ENCODE peak calls at places on chromosomes 2 and 18, in ten cellular contexts. D is A549, H is kidney, W is heart left ventricle, N is suprapubic skin, K is esophagus squamous epithelium, V is adrenal gland, O is GM23338, M is sigmoid colon, U is HepG2. L is an unnamed sample.

GRCh38 chr2:85678384-85678783 is 10.4 kb upstream of the SFTPB start:
- DNase-seq in N (no peak), K (no peak), U (no peak), V (no peak), M (peak; percentile 44), O (no peak), W (no peak), H (no peak), D (no peak), L (no peak)

GRCh38 chr2:175698076-175698475 is 304.0 kb downstream of the LNPK start:
- DNase-seq in H (no peak), W (no peak), M (no peak), D (no peak), U (no peak), O (no peak), K (no peak), V (no peak), N (no peak), L (no peak)

GRCh38 chr2:85871494-85872164 is 17.2 kb downstream of the ST3GAL5 start:
- DNase-seq in U (no peak), M (no peak), H (no peak), V (no peak), D (no peak), O (no peak), W (no peak), N (no peak), K (no peak), L (no peak)

GRCh38 chr2:121486191-121486590 is 44.5 kb upstream of the RNU4ATAC start:
- DNase-seq in M (no peak), H (no peak), O (no peak), N (no peak), W (no peak), U (no peak), V (no peak), D (no peak), K (no peak), L (no peak)

GRCh38 chr2:25822190-25823117 is 55.8 kb downstream of the ASXL2 start:
- DNase-seq in N (no peak), K (no peak), W (peak; percentile 30), M (peak; percentile 63), H (peak; percentile 80), D (peak; percentile 30), U (no peak), O (peak; percentile 72), V (peak; percentile 50), L (peak; percentile 47)

GRCh38 chr2:147026664-147027278 is 818.1 kb upstream of the ACVR2A start:
- DNase-seq in O (no peak), V (no peak), H (no peak), M (no peak), W (no peak), N (no peak), D (no peak), U (no peak), K (no peak), L (no peak)

GRCh38 chr18:32048507-32049091 is 30.0 kb downstream of the RNF125 start:
- DNase-seq in D (peak; percentile 49), V (peak; percentile 26), M (peak; percentile 72), N (no peak), K (no peak), O (no peak), W (peak; percentile 51), H (no peak), U (peak; percentile 39), L (no peak)

GRCh38 chr2:149575742-149576141 is 11.8 kb downstream of the MMADHC start:
- DNase-seq in N (no peak), K (no peak), W (no peak), U (no peak), D (no peak), V (no peak), H (no peak), O (no peak), M (no peak), L (no peak)

GRCh38 chr2:149732001-149732685 is 144.6 kb upstream of the MMADHC start:
- DNase-seq in D (peak; percentile 87), O (no peak), N (no peak), U (no peak), V (no peak), M (no peak), W (no peak), K (no peak), H (no peak), L (no peak)

GRCh38 chr2:199405241-199405640 is 52.5 kb downstream of the SATB2 start:
- DNase-seq in H (no peak), U (peak; percentile 29), W (no peak), D (peak; percentile 18), M (no peak), O (peak; percentile 90), K (no peak), N (no peak), V (no peak), L (peak; percentile 25)

GRCh38 chr2:145410096-145410495 is 890.2 kb upstream of the ZEB2 start:
- DNase-seq in N (no peak), K (no peak), V (no peak), O (no peak), H (no peak), D (no peak), W (no peak), U (no peak), M (no peak), L (no peak)

GRCh38 chr2:215105607-215106354 is 32.6 kb downstream of the ABCA12 start:
- DNase-seq in D (peak; percentile 5), H (no peak), W (no peak), U (no peak), V (no peak), O (no peak), K (no peak), M (no peak), N (no peak), L (peak; percentile 2)

GRCh38 chr2:153213022-153213421 is 265.5 kb downstream of the RPRM start:
- DNase-seq in V (no peak), N (no peak), D (no peak), M (no peak), K (no peak), W (no peak), H (no peak), U (no peak), O (no peak), L (no peak)
- H3K4me1 ChIP-seq in V (no peaks in the 10 kb centered on the region), N (no peaks in the 10 kb centered on the region), D (no peaks in the 10 kb centered on the region), M (no peaks in the 10 kb centered on the region), K (no peaks in the 10 kb centered on the region), W (no peaks in the 10 kb centered on the region), H (no peaks in the 10 kb centered on the region), U (no peaks in the 10 kb centered on the region), O (no peaks in the 10 kb centered on the region), L (no peaks in the 10 kb centered on the region)

DNA sequence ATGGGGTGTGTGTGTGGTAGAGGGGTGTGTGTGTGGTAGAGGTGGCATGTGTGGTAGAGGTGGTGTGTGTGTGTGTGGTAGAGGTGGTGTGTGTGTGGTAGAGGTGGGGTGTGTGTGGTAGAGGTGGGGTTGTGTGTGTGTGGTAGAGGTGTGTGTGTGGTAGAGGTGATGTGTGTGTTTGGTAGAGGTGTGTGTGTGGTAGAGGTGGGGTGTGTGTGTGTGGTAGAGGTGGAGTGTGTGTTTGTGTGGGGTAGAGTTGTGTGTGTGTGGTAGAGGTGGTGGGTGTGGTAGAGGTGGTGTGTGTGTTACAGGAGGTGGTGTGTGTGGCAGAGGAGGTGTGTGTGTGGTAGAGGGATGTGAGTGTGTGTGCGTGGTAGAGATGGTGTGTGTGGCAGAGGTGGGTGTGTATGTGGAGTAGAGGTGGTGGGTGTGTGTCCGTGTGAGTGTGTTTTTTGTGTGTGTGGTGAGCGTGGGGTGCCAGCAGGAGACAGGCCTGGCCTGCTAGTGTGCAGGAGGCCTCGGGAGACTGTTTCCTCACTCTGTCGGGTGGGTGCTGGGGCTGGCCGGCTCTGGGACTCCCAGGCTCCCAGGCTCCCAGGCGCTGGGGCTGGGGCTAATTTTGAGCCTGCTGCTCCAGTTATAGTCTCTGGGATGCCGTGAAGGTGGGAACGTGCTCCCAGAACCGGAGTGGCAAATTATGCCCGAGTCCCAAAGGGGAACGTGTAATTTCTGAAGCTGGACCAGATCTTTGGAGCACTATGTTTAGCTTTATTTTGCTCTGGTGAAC is 165.2 kb downstream of the DYSF start:
- DNase-seq in K (no peak), M (peak; percentile 57), V (no peak), N (no peak), H (no peak), W (no peak), D (peak; percentile 36), O (no peak), U (no peak), L (peak; percentile 46)
- TF ChIP-seq CTCF in K (no peak), M (no peak), V (no peak), N (no peak), H (no peak), W (peak; percentile 3), D (no peak), O (no peak), U (no peak), L (no peak)

GRCh38 chr2:36949845-36950244 is 16.5 kb downstream of the STRN start:
- DNase-seq in U (no peak), N (no peak), K (no peak), M (no peak), H (no peak), W (no peak), V (no peak), D (no peak), O (no peak), L (no peak)

GRCh38 chr2:36951574-36951973 is 14.8 kb downstream of the STRN start:
- DNase-seq in W (no peak), M (no peak), D (peak; percentile 49), H (no peak), N (no peak), K (no peak), O (no peak), U (no peak), V (no peak), L (no peak)

GRCh38 chr2:36951030-36951518 is 15.3 kb downstream of the STRN start:
- DNase-seq in N (no peak), U (no peak), O (no peak), K (no peak), V (no peak), M (no peak), H (no peak), D (no peak), W (no peak), L (no peak)

GRCh38 chr2:36952748-36953197 is 13.6 kb downstream of the STRN start:
- DNase-seq in D (no peak), M (no peak), W (no peak), V (no peak), U (no peak), H (no peak), N (no peak), O (peak; percentile 75), K (no peak), L (no peak)
- H3K4me1 ChIP-seq in D (peaks cover 26% of the 10 kb centered on the region), M (no peaks in the 10 kb centered on the region), W (peaks cover 47% of the 10 kb centered on the region), V (peaks cover 18% of the 10 kb centered on the region), U (peaks cover 16% of the 10 kb centered on the region), H (peaks cover 5% of the 10 kb centered on the region), N (peaks cover 31% of the 10 kb centered on the region), O (peaks cover 62% of the 10 kb centered on the region), K (no peaks in the 10 kb centered on the region), L (peaks cover 5% of the 10 kb centered on the region)

GRCh38 chr2:110121052-110121334 is 5.4 kb upstream of the MALL start:
- DNase-seq in D (no peak), W (no peak), N (no peak), U (no peak), K (no peak), V (no peak), M (no peak), H (no peak), O (no peak), L (no peak)
- TF ChIP-seq CTCF in D (no peak), W (no peak), N (no peak), U (no peak), K (no peak), V (no peak), M (no peak), H (no peak), O (no peak), L (no peak)

L was measured in cardiac muscle cell.